ENCODE peak calls at places on chromosomes 1 and 21, in six cellular contexts. One of them, this sample, is unnamed.

GRCh38 chr21:42837421-42838211 is 41.7 kb downstream of the WDR4 start:
- DNase-seq in right lobe of liver: no peak
- DNase-seq in left ventricle myocardium inferior: peak
- DNase-seq in GM12865: no peak
- DNase-seq in tibial artery: no peak
- DNase-seq in fibroblast of mammary gland: no peak
- DNase-seq in this sample: no peak

GRCh38 chr1:243742814-243743213 is 107.2 kb downstream of the AKT3 start:
- DNase-seq in right lobe of liver: no peak
- DNase-seq in left ventricle myocardium inferior: no peak
- DNase-seq in GM12865: no peak
- DNase-seq in tibial artery: no peak
- DNase-seq in fibroblast of mammary gland: peak
- DNase-seq in this sample: peak

GRCh38 chr21:34693192-34693810 is 24.5 kb downstream of the CLIC6 start:
- DNase-seq in right lobe of liver: no peak
- DNase-seq in left ventricle myocardium inferior: no peak
- DNase-seq in GM12865: peak
- DNase-seq in tibial artery: peak
- DNase-seq in fibroblast of mammary gland: peak
- DNase-seq in this sample: peak

GRCh38 chr1:225454067-225454618 is 26.3 kb upstream of the LBR start:
- DNase-seq in right lobe of liver: no peak
- DNase-seq in left ventricle myocardium inferior: no peak
- DNase-seq in GM12865: no peak
- DNase-seq in tibial artery: peak
- DNase-seq in fibroblast of mammary gland: peak
- DNase-seq in this sample: peak

GRCh38 chr1:156615946-156616345 is 3.3 kb upstream of the HAPLN2 start:
- DNase-seq in right lobe of liver: no peak
- DNase-seq in left ventricle myocardium inferior: no peak
- DNase-seq in GM12865: no peak
- DNase-seq in tibial artery: no peak
- DNase-seq in fibroblast of mammary gland: no peak
- DNase-seq in this sample: no peak

GRCh38 chr1:18922319-18922726 is 20.0 kb upstream of the ALDH4A1 start:
- DNase-seq in right lobe of liver: peak
- DNase-seq in left ventricle myocardium inferior: peak
- DNase-seq in GM12865: no peak
- DNase-seq in tibial artery: peak
- DNase-seq in fibroblast of mammary gland: peak
- DNase-seq in this sample: peak

GRCh38 chr1:59669752-59670312 is 144.9 kb upstream of the HOOK1 start:
- DNase-seq in right lobe of liver: no peak
- DNase-seq in left ventricle myocardium inferior: peak
- DNase-seq in GM12865: no peak
- DNase-seq in tibial artery: peak
- DNase-seq in fibroblast of mammary gland: peak
- DNase-seq in this sample: no peak

GRCh38 chr1:197908695-197909336 is 6.4 kb downstream of the C1orf53 start:
- DNase-seq in right lobe of liver: no peak
- DNase-seq in left ventricle myocardium inferior: no peak
- DNase-seq in GM12865: no peak
- DNase-seq in tibial artery: no peak
- DNase-seq in fibroblast of mammary gland: no peak
- DNase-seq in this sample: no peak

GRCh38 chr1:235648954-235649721 is 446 bp downstream of the GNG4 start:
- DNase-seq in right lobe of liver: peak
- DNase-seq in left ventricle myocardium inferior: peak
- DNase-seq in GM12865: peak
- DNase-seq in tibial artery: peak
- DNase-seq in fibroblast of mammary gland: peak
- DNase-seq in this sample: peak

GRCh38 chr1:153968972-153969371 is 1.3 kb downstream of the CREB3L4 start:
- DNase-seq in right lobe of liver: no peak
- DNase-seq in left ventricle myocardium inferior: no peak
- DNase-seq in GM12865: no peak
- DNase-seq in tibial artery: no peak
- DNase-seq in fibroblast of mammary gland: no peak
- DNase-seq in this sample: no peak

GRCh38 chr1:153970346-153970745 is 2.6 kb downstream of the CREB3L4 start:
- DNase-seq in right lobe of liver: no peak
- DNase-seq in left ventricle myocardium inferior: no peak
- DNase-seq in GM12865: no peak
- DNase-seq in tibial artery: no peak
- DNase-seq in fibroblast of mammary gland: no peak
- DNase-seq in this sample: no peak

GRCh38 chr1:153968400-153968799 is 698 bp downstream of the CREB3L4 start:
- DNase-seq in right lobe of liver: no peak
- DNase-seq in left ventricle myocardium inferior: no peak
- DNase-seq in GM12865: no peak
- DNase-seq in tibial artery: no peak
- DNase-seq in fibroblast of mammary gland: no peak
- DNase-seq in this sample: no peak

GRCh38 chr1:153967109-153967999 is at the start of gene CREB3L4:
- DNase-seq in right lobe of liver: peak
- DNase-seq in left ventricle myocardium inferior: peak
- DNase-seq in GM12865: peak
- DNase-seq in tibial artery: peak
- DNase-seq in fibroblast of mammary gland: peak
- DNase-seq in this sample: peak

GRCh38 chr1:153968000-153968363 is 280 bp downstream of the CREB3L4 start:
- DNase-seq in right lobe of liver: peak
- DNase-seq in left ventricle myocardium inferior: no peak
- DNase-seq in GM12865: no peak
- DNase-seq in tibial artery: peak
- DNase-seq in fibroblast of mammary gland: no peak
- DNase-seq in this sample: no peak
- TF ChIP-seq CTCF in right lobe of liver: no peak
- TF ChIP-seq CTCF in left ventricle myocardium inferior: no peak
- TF ChIP-seq CTCF in GM12865: no peak
- TF ChIP-seq CTCF in tibial artery: no peak
- TF ChIP-seq CTCF in fibroblast of mammary gland: no peak
- TF ChIP-seq CTCF in this sample: no peak

DNA sequence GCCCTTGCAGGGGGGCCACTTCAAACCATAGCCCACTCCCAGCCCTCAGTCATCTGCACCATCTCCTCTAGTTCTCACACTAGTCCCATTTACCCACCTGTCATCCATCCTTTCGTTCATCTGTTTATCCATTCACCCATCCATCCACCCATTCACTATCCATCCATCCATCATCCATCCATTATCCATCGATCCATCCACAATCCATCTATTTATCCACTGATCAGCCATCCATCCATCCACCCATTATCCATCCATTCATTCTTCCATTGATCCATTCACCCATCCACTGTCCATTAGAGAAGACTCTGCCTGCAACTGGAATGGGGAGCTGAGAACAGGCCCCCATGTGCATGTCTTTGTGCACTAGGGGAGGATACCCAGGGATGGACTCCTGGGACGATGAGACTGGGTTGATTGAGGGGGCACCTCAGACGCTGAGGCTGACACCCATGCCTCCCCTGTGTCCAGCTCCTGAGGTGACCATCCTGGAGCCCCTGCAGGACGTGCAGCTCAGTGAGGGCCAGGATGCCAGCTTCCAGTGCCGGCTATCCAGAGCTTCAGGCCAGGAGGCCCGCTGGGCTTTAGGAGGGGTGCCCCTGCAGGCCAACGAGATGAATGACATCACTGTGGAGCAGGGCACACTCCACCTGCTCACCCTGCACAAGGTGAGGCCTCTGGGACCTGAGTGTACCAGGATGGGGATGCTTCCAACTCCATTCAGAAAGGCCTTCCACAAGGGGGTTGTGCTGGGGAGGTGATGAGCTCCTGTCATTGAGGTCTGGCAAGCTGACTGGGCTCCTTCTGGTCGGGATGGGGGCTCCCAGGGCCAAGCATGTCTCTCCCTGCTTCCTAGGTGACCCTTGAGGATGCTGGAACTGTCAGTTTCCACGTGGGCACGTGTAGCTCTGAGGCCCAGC is 97.7 kb downstream of the TRIM11 start:
- DNase-seq in right lobe of liver: no peak
- DNase-seq in left ventricle myocardium inferior: no peak
- DNase-seq in GM12865: no peak
- DNase-seq in tibial artery: no peak
- DNase-seq in fibroblast of mammary gland: no peak
- DNase-seq in this sample: no peak
- TF ChIP-seq CTCF in right lobe of liver: no peak
- TF ChIP-seq CTCF in left ventricle myocardium inferior: no peak
- TF ChIP-seq CTCF in GM12865: peak
- TF ChIP-seq CTCF in tibial artery: no peak
- TF ChIP-seq CTCF in fibroblast of mammary gland: no peak
- TF ChIP-seq CTCF in this sample: no peak

GRCh38 chr1:76870037-76870436 is 2.8 kb downstream of the ST6GALNAC5 start:
- DNase-seq in right lobe of liver: no peak
- DNase-seq in left ventricle myocardium inferior: no peak
- DNase-seq in GM12865: no peak
- DNase-seq in tibial artery: no peak
- DNase-seq in fibroblast of mammary gland: no peak
- DNase-seq in this sample: no peak

GRCh38 chr1:76866566-76866965 is 714 bp upstream of the ST6GALNAC5 start:
- DNase-seq in right lobe of liver: no peak
- DNase-seq in left ventricle myocardium inferior: no peak
- DNase-seq in GM12865: no peak
- DNase-seq in tibial artery: no peak
- DNase-seq in fibroblast of mammary gland: no peak
- DNase-seq in this sample: no peak

GRCh38 chr1:76867342-76868130 is at the start of gene ST6GALNAC5:
- DNase-seq in right lobe of liver: peak
- DNase-seq in left ventricle myocardium inferior: no peak
- DNase-seq in GM12865: no peak
- DNase-seq in tibial artery: no peak
- DNase-seq in fibroblast of mammary gland: peak
- DNase-seq in this sample: no peak

GRCh38 chr1:76868916-76869315 is 1.6 kb downstream of the ST6GALNAC5 start:
- DNase-seq in right lobe of liver: no peak
- DNase-seq in left ventricle myocardium inferior: no peak
- DNase-seq in GM12865: no peak
- DNase-seq in tibial artery: no peak
- DNase-seq in fibroblast of mammary gland: no peak
- DNase-seq in this sample: no peak

DNA sequence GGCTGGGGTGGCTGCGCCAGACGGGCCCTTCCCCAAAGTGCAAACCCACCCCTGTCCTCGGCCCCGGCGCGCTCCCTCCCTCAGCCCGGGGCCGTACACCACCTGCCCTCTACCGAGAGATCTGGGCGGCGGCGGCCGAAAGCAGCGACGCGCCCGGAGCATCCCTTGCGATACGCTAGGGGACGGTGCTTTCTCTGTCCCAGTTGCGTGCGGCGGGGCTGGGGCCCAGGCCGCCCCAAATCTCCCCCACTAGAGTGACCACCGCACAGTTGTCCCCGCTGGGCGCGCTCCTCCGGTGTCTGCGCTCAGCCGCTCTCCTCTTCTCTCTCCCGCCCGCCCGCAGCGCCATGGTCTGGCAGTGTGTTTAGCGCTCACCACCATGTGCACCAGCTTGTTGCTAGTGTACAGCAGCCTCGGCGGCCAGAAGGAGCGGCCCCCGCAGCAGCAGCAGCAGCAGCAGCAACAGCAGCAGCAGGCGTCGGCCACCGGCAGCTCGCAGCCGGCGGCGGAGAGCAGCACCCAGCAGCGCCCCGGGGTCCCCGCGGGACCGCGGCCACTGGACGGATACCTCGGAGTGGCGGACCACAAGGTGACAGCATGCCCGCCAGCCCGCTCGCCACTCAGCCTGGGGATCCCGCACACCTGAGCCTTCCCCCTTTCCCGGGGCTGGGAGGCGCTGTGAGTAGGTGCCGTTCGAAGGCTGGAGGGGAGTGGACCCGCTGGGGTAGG is 1.0 kb downstream of the ST6GALNAC5 start:
- DNase-seq in right lobe of liver: peak
- DNase-seq in left ventricle myocardium inferior: no peak
- DNase-seq in GM12865: no peak
- DNase-seq in tibial artery: no peak
- DNase-seq in fibroblast of mammary gland: peak
- DNase-seq in this sample: peak
- TF ChIP-seq CTCF in right lobe of liver: no peak
- TF ChIP-seq CTCF in left ventricle myocardium inferior: peak
- TF ChIP-seq CTCF in GM12865: no peak
- TF ChIP-seq CTCF in tibial artery: no peak
- TF ChIP-seq CTCF in fibroblast of mammary gland: no peak
- TF ChIP-seq CTCF in this sample: peak

GRCh38 chr1:6423321-6423999 is 1.1 kb upstream of the ESPN start:
- DNase-seq in right lobe of liver: peak
- DNase-seq in left ventricle myocardium inferior: no peak
- DNase-seq in GM12865: peak
- DNase-seq in tibial artery: no peak
- DNase-seq in fibroblast of mammary gland: peak
- DNase-seq in this sample: peak
- TF ChIP-seq CTCF in right lobe of liver: peak
- TF ChIP-seq CTCF in left ventricle myocardium inferior: peak
- TF ChIP-seq CTCF in GM12865: peak
- TF ChIP-seq CTCF in tibial artery: no peak
- TF ChIP-seq CTCF in fibroblast of mammary gland: peak
- TF ChIP-seq CTCF in this sample: peak

GRCh38 chr1:202945483-202945882 is 12.6 kb downstream of the ADIPOR1 start:
- DNase-seq in right lobe of liver: no peak
- DNase-seq in left ventricle myocardium inferior: no peak
- DNase-seq in GM12865: no peak
- DNase-seq in tibial artery: no peak
- DNase-seq in fibroblast of mammary gland: no peak
- DNase-seq in this sample: no peak
- TF ChIP-seq CTCF in right lobe of liver: no peak
- TF ChIP-seq CTCF in left ventricle myocardium inferior: no peak
- TF ChIP-seq CTCF in GM12865: no peak
- TF ChIP-seq CTCF in tibial artery: no peak
- TF ChIP-seq CTCF in fibroblast of mammary gland: no peak
- TF ChIP-seq CTCF in this sample: no peak

GRCh38 chr1:182107218-182107617 is 45.7 kb upstream of the ZNF648 start:
- DNase-seq in right lobe of liver: no peak
- DNase-seq in left ventricle myocardium inferior: no peak
- DNase-seq in GM12865: no peak
- DNase-seq in tibial artery: no peak
- DNase-seq in fibroblast of mammary gland: no peak
- DNase-seq in this sample: no peak

GRCh38 chr1:182113879-182114626 is 52.5 kb upstream of the ZNF648 start:
- DNase-seq in right lobe of liver: no peak
- DNase-seq in left ventricle myocardium inferior: no peak
- DNase-seq in GM12865: no peak
- DNase-seq in tibial artery: no peak
- DNase-seq in fibroblast of mammary gland: no peak
- DNase-seq in this sample: no peak

GRCh38 chr1:182111496-182111895 is 50.0 kb upstream of the ZNF648 start:
- DNase-seq in right lobe of liver: no peak
- DNase-seq in left ventricle myocardium inferior: no peak
- DNase-seq in GM12865: no peak
- DNase-seq in tibial artery: no peak
- DNase-seq in fibroblast of mammary gland: no peak
- DNase-seq in this sample: peak

GRCh38 chr1:182109780-182110179 is 48.3 kb upstream of the ZNF648 start:
- DNase-seq in right lobe of liver: no peak
- DNase-seq in left ventricle myocardium inferior: no peak
- DNase-seq in GM12865: no peak
- DNase-seq in tibial artery: no peak
- DNase-seq in fibroblast of mammary gland: no peak
- DNase-seq in this sample: no peak

GRCh38 chr1:182110635-182111034 is 49.1 kb upstream of the ZNF648 start:
- DNase-seq in right lobe of liver: no peak
- DNase-seq in left ventricle myocardium inferior: no peak
- DNase-seq in GM12865: no peak
- DNase-seq in tibial artery: no peak
- DNase-seq in fibroblast of mammary gland: no peak
- DNase-seq in this sample: no peak
- TF ChIP-seq CTCF in right lobe of liver: no peak
- TF ChIP-seq CTCF in left ventricle myocardium inferior: no peak
- TF ChIP-seq CTCF in GM12865: no peak
- TF ChIP-seq CTCF in tibial artery: no peak
- TF ChIP-seq CTCF in fibroblast of mammary gland: no peak
- TF ChIP-seq CTCF in this sample: no peak

GRCh38 chr1:209029737-209030136 is 553.8 kb upstream of the CAMK1G start:
- DNase-seq in right lobe of liver: no peak
- DNase-seq in left ventricle myocardium inferior: no peak
- DNase-seq in GM12865: no peak
- DNase-seq in tibial artery: no peak
- DNase-seq in fibroblast of mammary gland: no peak
- DNase-seq in this sample: peak
- TF ChIP-seq CTCF in right lobe of liver: no peak
- TF ChIP-seq CTCF in left ventricle myocardium inferior: no peak
- TF ChIP-seq CTCF in GM12865: no peak
- TF ChIP-seq CTCF in tibial artery: no peak
- TF ChIP-seq CTCF in fibroblast of mammary gland: peak
- TF ChIP-seq CTCF in this sample: no peak

This sample was measured in MCF 10A.